ENCODE peak calls at places on chromosomes 11 and 22, in ten cellular contexts. L, H, C, K, U, D, Z, M, Q and N are unnamed samples.

GRCh38 chr11:86551286-86551685 is 121.1 kb downstream of the ME3 start:
- DNase-seq in M (no peak), K (no peak), U (no peak), Z (no peak), L (no peak), Q (peak; percentile 93), D (peak; percentile 96), C (peak; percentile 89), H (no peak), N (no peak)

GRCh38 chr11:1693327-1694063 is 3.5 kb upstream of the KRTAP5-6 start:
- DNase-seq in M (peak; percentile 72), D (peak; percentile 60), U (peak; percentile 80), C (peak; percentile 58), K (no peak), L (peak; percentile 69), Z (peak; percentile 85), Q (peak; percentile 65), H (peak; percentile 68), N (peak; percentile 56)

GRCh38 chr11:79206951-79207350 is 233.9 kb downstream of the TENM4 start:
- DNase-seq in H (no peak), C (no peak), U (no peak), Z (no peak), D (no peak), M (no peak), L (no peak), K (no peak), Q (no peak), N (no peak)

GRCh38 chr11:45451766-45452440 is 165.8 kb upstream of the SYT13 start:
- DNase-seq in Z (no peak), D (peak; percentile 7), U (no peak), H (no peak), C (peak; percentile 6), K (no peak), L (no peak), Q (no peak), M (no peak), N (no peak)

GRCh38 chr11:70456921-70457532 is 58.7 kb downstream of the CTTN start:
- DNase-seq in Q (peak; percentile 53), M (no peak), C (no peak), K (no peak), L (no peak), Z (no peak), U (no peak), D (no peak), H (no peak), N (no peak)

GRCh38 chr11:12721816-12722604 is 47.8 kb downstream of the TEAD1 start:
- DNase-seq in Q (no peak), H (no peak), Z (no peak), C (no peak), L (no peak), M (no peak), K (no peak), U (peak; percentile 38), D (no peak), N (no peak)

GRCh38 chr11:120785576-120785975 is 238.3 kb upstream of the TBCEL start:
- DNase-seq in Q (no peak), K (no peak), U (no peak), H (no peak), L (no peak), C (no peak), M (no peak), Z (no peak), D (no peak), N (no peak)

GRCh38 chr22:37381489-37381888 is 45.8 kb downstream of the ELFN2 start:
- DNase-seq in D (peak; percentile 38), H (no peak), K (no peak), L (no peak), Q (no peak), M (no peak), C (no peak), Z (no peak), U (no peak), N (no peak)

GRCh38 chr11:27174672-27175210 is 134.1 kb downstream of the BBOX1 start:
- DNase-seq in Q (no peak), U (peak; percentile 41), C (no peak), Z (no peak), D (no peak), L (no peak), M (no peak), K (no peak), H (no peak), N (no peak)

GRCh38 chr11:697028-697491 is 1.4 kb downstream of the TMEM80 start:
- DNase-seq in H (peak; percentile 56), Q (peak; percentile 85), K (no peak), U (no peak), D (peak; percentile 84), L (peak; percentile 44), Z (no peak), M (no peak), C (peak; percentile 57), N (no peak)

GRCh38 chr11:77299528-77299993 is 1.9 kb downstream of the GDPD4 start:
- DNase-seq in C (peak; percentile 95), Z (no peak), L (no peak), D (peak; percentile 32), K (no peak), Q (no peak), M (no peak), H (no peak), U (peak; percentile 77), N (no peak)

GRCh38 chr11:19627566-19627965 is 85.1 kb upstream of the NAV2 start:
- DNase-seq in K (no peak), L (no peak), M (no peak), H (no peak), U (no peak), C (no peak), Q (no peak), Z (no peak), D (no peak), N (no peak)

GRCh38 chr22:46143491-46144147 is 6.7 kb upstream of the PPARA start:
- DNase-seq in H (no peak), D (no peak), L (no peak), M (no peak), U (no peak), Z (peak; percentile 54), K (no peak), Q (no peak), C (no peak), N (no peak)

GRCh38 chr11:84247129-84247528 is 961.0 kb upstream of the CCDC90B start:
- DNase-seq in L (no peak), U (no peak), Z (no peak), D (no peak), M (no peak), C (no peak), Q (no peak), H (no peak), K (no peak), N (no peak)

GRCh38 chr22:50293441-50294318 is 13.8 kb downstream of the PLXNB2 start:
- DNase-seq in Q (peak; percentile 69), L (no peak), D (peak; percentile 94), M (no peak), K (no peak), C (peak; percentile 48), H (peak; percentile 65), Z (peak; percentile 93), U (no peak), N (no peak)

GRCh38 chr11:1393038-1393710 is 3.4 kb downstream of the BRSK2 start:
- DNase-seq in H (no peak), Q (no peak), M (no peak), U (no peak), L (no peak), D (no peak), Z (no peak), C (no peak), K (no peak), N (no peak)

GRCh38 chr22:49156662-49157285 is 670.9 kb downstream of the BRD1 start:
- DNase-seq in Q (no peak), K (no peak), Z (no peak), M (no peak), H (no peak), C (no peak), D (no peak), L (no peak), U (peak; percentile 91), N (no peak)

GRCh38 chr11:66068154-66068821 is 1.8 kb upstream of the PACS1 start:
- DNase-seq in L (peak; percentile 76), M (peak; percentile 71), Z (peak; percentile 74), D (peak; percentile 72), H (peak; percentile 74), U (peak; percentile 79), Q (peak; percentile 83), C (peak; percentile 64), K (peak; percentile 3), N (peak; percentile 70)

GRCh38 chr11:118448294-118448693 is 12.0 kb downstream of the KMT2A start:
- DNase-seq in Q (peak; percentile 29), M (no peak), Z (no peak), D (peak; percentile 52), C (no peak), K (no peak), H (no peak), U (no peak), L (no peak), N (no peak)

GRCh38 chr11:102456381-102456780 is 3.8 kb upstream of the TMEM123 start:
- DNase-seq in C (no peak), Z (peak; percentile 83), L (no peak), D (no peak), H (no peak), Q (peak; percentile 59), U (no peak), K (no peak), M (no peak), N (no peak)

GRCh38 chr11:18393581-18394299 is 623 bp upstream of the LDHA start:
- DNase-seq in Q (no peak), H (no peak), U (no peak), M (no peak), C (no peak), K (no peak), D (no peak), Z (no peak), L (no peak), N (no peak)

GRCh38 chr11:80285076-80285790 is 844.4 kb upstream of the TENM4 start:
- DNase-seq in U (no peak), L (no peak), Q (no peak), M (no peak), D (no peak), C (peak; percentile 42), K (no peak), Z (no peak), H (no peak), N (no peak)

GRCh38 chr11:36478700-36479329 is 31.3 kb downstream of the TRAF6 start:
- DNase-seq in K (peak; percentile 1), C (peak; percentile 54), D (peak; percentile 57), M (peak; percentile 19), H (peak; percentile 62), Q (peak; percentile 69), U (peak; percentile 52), Z (no peak), L (no peak), N (no peak)

GRCh38 chr11:84564180-84564866 is 1062.8 kb downstream of the DLG2 start:
- DNase-seq in H (peak; percentile 69), Q (peak; percentile 44), M (no peak), L (peak; percentile 27), C (peak; percentile 48), Z (peak; percentile 57), K (no peak), U (peak; percentile 32), D (peak; percentile 28), N (no peak)

GRCh38 chr11:7603031-7603781 is 70.1 kb downstream of the CYB5R2 start:
- DNase-seq in D (no peak), L (no peak), H (no peak), M (no peak), Z (no peak), Q (no peak), U (no peak), C (no peak), K (no peak), N (no peak)

GRCh38 chr11:27088353-27088752 is 47.7 kb downstream of the BBOX1 start:
- DNase-seq in H (no peak), Z (no peak), C (no peak), L (no peak), K (peak; percentile 59), D (no peak), U (peak; percentile 2), M (no peak), Q (peak; percentile 65), N (no peak)

GRCh38 chr11:71283960-71284359 is 31.6 kb upstream of the SHANK2 start:
- DNase-seq in Q (no peak), D (no peak), M (no peak), C (no peak), Z (no peak), U (peak; percentile 27), K (no peak), L (no peak), H (no peak), N (no peak)

GRCh38 chr11:35016939-35017338 is 100.5 kb downstream of the PDHX start:
- DNase-seq in K (no peak), U (no peak), M (no peak), C (no peak), Z (no peak), L (no peak), D (no peak), Q (no peak), H (no peak), N (no peak)